ENCODE peak calls at places on chromosome 15, in seven cellular contexts. B, L, A, S, N, C and X are unnamed samples.

GRCh38 chr15:42919794-42920280 is 741 bp downstream of the TTBK2 start:
- DNase-seq in B (no peak), L (no peak), A (no peak), S (peak; percentile 38), N (no peak), C (peak; percentile 23), X (peak; percentile 21)

GRCh38 chr15:48427960-48428547 is 96.8 kb downstream of the DUT start:
- DNase-seq in B (no peak), L (no peak), A (no peak), S (peak; percentile 30), N (no peak), C (peak; percentile 72), X (no peak)

GRCh38 chr15:79595995-79596622 is 164.0 kb downstream of the MINAR1 start:
- DNase-seq in B (peak; percentile 24), L (no peak), A (peak; percentile 74), S (peak; percentile 84), N (peak; percentile 57), C (peak; percentile 73), X (peak; percentile 78)

GRCh38 chr15:57395292-57395691 is 19.0 kb downstream of the CGNL1 start:
- DNase-seq in B (no peak), L (no peak), A (no peak), S (peak; percentile 60), N (no peak), C (peak; percentile 57), X (no peak)

GRCh38 chr15:59594493-59594942 is 17.1 kb upstream of the GCNT3 start:
- DNase-seq in B (no peak), L (no peak), A (no peak), S (peak; percentile 68), N (no peak), C (peak; percentile 50), X (peak; percentile 48)

GRCh38 chr15:43274136-43274535 is 7.4 kb upstream of the TGM5 start:
- DNase-seq in B (peak; percentile 84), L (no peak), A (no peak), S (no peak), N (no peak), C (no peak), X (peak; percentile 81)

GRCh38 chr15:36251450-36251849 is 328.0 kb upstream of the CDIN1 start:
- DNase-seq in B (no peak), L (no peak), A (no peak), S (peak; percentile 4), N (no peak), C (peak; percentile 30), X (no peak)

GRCh38 chr15:52529289-52529929 is 729 bp upstream of the MYO5A start:
- DNase-seq in B (no peak), L (peak; percentile 17), A (peak; percentile 11), S (no peak), N (no peak), C (no peak), X (no peak)

GRCh38 chr15:38389924-38390542 is 63.9 kb upstream of the FAM98B start:
- DNase-seq in B (peak; percentile 87), L (peak; percentile 65), A (peak; percentile 44), S (peak; percentile 70), N (peak; percentile 57), C (peak; percentile 61), X (no peak)

GRCh38 chr15:93428135-93428534 is 339.1 kb upstream of the RGMA start:
- DNase-seq in B (no peak), L (no peak), A (no peak), S (no peak), N (no peak), C (no peak), X (no peak)

GRCh38 chr15:94747510-94747909 is 516.1 kb downstream of the MCTP2 start:
- DNase-seq in B (no peak), L (no peak), A (no peak), S (no peak), N (no peak), C (no peak), X (no peak)

GRCh38 chr15:78055923-78056713 is 21.4 kb downstream of the TBC1D2B start:
- DNase-seq in B (peak; percentile 69), L (no peak), A (no peak), S (no peak), N (no peak), C (no peak), X (peak; percentile 29)

GRCh38 chr15:48775556-48775955 is 35.3 kb downstream of the CEP152 start:
- DNase-seq in B (no peak), L (no peak), A (no peak), S (peak; percentile 21), N (no peak), C (no peak), X (no peak)

GRCh38 chr15:37636736-37637135 is 297.7 kb upstream of the TMCO5A start:
- DNase-seq in B (no peak), L (no peak), A (no peak), S (no peak), N (no peak), C (no peak), X (no peak)

GRCh38 chr15:51652084-51652668 is 29.1 kb upstream of the SCG3 start:
- DNase-seq in B (no peak), L (no peak), A (no peak), S (no peak), N (no peak), C (no peak), X (no peak)

GRCh38 chr15:63999177-63999576 is 47.1 kb downstream of the DAPK2 start:
- DNase-seq in B (no peak), L (no peak), A (no peak), S (no peak), N (no peak), C (peak; percentile 61), X (no peak)

GRCh38 chr15:51973220-51973619 is 1.6 kb upstream of the LEO1 start:
- DNase-seq in B (no peak), L (no peak), A (no peak), S (no peak), N (no peak), C (no peak), X (no peak)

GRCh38 chr15:90336705-90337141 is 15.4 kb upstream of the ZNF774 start:
- DNase-seq in B (no peak), L (no peak), A (no peak), S (no peak), N (peak; percentile 48), C (peak; percentile 15), X (no peak)
- H3K4me3 ChIP-seq in B (no peak overlapping the region), L (no peak overlapping the region), A (no peak overlapping the region), S (no peak overlapping the region), N (no peak overlapping the region), C (no peak overlapping the region), X (no peak overlapping the region)

DNA sequence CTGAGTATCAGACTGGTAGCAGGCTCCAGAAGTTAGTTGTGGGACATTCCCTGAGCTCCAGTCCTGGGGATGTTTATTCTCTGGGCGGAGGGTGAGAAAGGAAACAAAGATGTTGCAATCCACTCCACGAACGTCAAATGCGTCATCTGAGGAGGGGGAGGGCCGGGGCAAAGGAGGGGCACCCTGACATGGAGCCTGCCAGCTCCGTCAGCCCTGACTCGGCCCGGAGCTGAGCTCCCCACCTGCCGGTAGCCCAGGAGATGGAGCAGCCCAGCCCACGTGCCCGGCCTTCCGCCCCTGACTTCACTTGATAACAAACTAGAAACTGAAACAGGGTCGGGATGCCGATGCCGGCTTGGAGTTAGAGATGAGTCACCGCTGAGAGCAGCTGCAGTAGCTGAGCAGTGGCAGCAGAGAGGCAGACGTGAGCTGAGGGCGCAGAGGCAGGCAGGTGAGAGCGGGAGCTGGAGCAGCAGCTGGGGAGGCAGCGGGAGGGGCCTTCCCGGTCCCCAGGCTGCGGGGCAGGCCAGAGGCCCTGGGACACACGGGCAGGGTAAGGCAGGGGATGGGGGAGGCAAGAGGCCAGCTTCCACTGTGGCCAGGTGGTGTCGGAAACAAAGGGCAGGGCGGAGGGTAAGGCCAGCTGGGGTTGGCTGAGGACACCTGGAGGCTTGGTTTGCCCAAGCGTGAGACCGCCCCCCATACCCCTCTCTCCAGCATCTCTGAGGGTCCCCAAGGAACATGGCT is at the start of gene ISG20:
- DNase-seq in B (peak; percentile 96), L (peak; percentile 97), A (peak; percentile 49), S (peak; percentile 98), N (peak; percentile 97), C (peak; percentile 98), X (peak; percentile 94)
- H3K4me1 ChIP-seq in B (peaks cover 5% of the 10 kb centered on the region), L (peaks cover 6% of the 10 kb centered on the region), A (peaks cover 14% of the 10 kb centered on the region), S (no peaks in the 10 kb centered on the region), N (peaks cover 67% of the 10 kb centered on the region), C (peaks cover 11% of the 10 kb centered on the region), X (peaks cover 29% of the 10 kb centered on the region)

DNA sequence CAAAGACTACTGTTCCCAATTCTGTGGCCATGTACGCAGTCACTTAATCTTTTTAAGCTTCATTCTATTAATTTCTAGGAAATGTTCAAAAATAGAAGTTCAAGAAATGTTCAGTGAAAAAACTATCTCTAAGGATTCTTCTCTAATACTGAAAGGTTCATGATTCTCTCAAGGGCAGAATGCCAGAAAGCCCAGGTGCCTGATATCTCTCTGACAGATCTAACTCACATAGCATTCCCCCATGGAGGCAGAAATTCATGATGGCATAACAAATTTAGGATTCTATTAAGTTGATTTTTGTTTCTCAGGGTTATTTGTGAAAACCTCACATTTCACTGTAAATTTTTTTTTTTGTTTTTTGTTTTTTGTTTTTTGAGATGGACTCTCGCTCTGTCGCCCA is 17.5 kb downstream of the CHRM5 start:
- DNase-seq in B (no peak), L (no peak), A (no peak), S (no peak), N (no peak), C (peak; percentile 4), X (no peak)
- H3K4me3 ChIP-seq in B (no peak overlapping the region), L (no peak overlapping the region), A (no peak overlapping the region), S (no peak overlapping the region), N (no peak overlapping the region), C (no peak overlapping the region), X (no peak overlapping the region)

GRCh38 chr15:70753101-70753829 is 10.1 kb downstream of the UACA start:
- DNase-seq in B (no peak), L (no peak), A (no peak), S (no peak), N (no peak), C (no peak), X (no peak)

GRCh38 chr15:70754862-70755261 is 8.5 kb downstream of the UACA start:
- DNase-seq in B (no peak), L (no peak), A (no peak), S (no peak), N (no peak), C (no peak), X (no peak)

GRCh38 chr15:70752142-70752754 is 11.1 kb downstream of the UACA start:
- DNase-seq in B (peak; percentile 88), L (peak; percentile 39), A (no peak), S (peak; percentile 66), N (no peak), C (peak; percentile 41), X (no peak)

GRCh38 chr15:70748281-70748747 is 15.0 kb downstream of the UACA start:
- DNase-seq in B (peak; percentile 87), L (peak; percentile 34), A (no peak), S (no peak), N (no peak), C (peak; percentile 37), X (no peak)

GRCh38 chr15:70750203-70750869 is 13.0 kb downstream of the UACA start:
- DNase-seq in B (no peak), L (no peak), A (no peak), S (no peak), N (no peak), C (no peak), X (no peak)
- H3K4me1 ChIP-seq in B (peaks cover 18% of the 10 kb centered on the region), L (no peaks in the 10 kb centered on the region), A (no peaks in the 10 kb centered on the region), S (peaks cover 27% of the 10 kb centered on the region), N (peaks cover 35% of the 10 kb centered on the region), C (peaks cover 6% of the 10 kb centered on the region), X (no peaks in the 10 kb centered on the region)

DNA sequence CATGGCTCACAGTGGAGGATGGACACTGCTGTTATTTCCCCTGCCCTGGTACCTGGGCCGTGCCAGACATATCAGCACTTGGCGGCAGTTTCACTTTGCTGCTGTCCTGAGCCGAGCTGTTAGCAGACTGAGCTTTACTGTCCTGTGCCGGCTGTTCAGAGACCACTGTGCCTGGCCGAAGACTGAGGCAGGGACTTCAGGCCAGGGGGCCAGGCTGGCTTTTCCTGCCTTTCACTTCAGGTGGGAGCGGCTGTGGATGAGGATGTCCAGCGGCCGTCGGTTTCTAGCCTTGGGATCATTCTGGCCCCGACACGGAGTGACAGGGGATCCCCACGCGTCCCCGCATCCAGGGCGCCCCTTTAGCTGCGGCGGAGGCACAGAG is 1.0 kb downstream of the ATP10A start:
- DNase-seq in B (peak; percentile 54), L (no peak), A (no peak), S (no peak), N (no peak), C (peak; percentile 5), X (no peak)
- H3K4me3 ChIP-seq in B (peak overlapping the region; percentile 52), L (peak overlapping the region; percentile 47), A (peak overlapping the region; percentile 79), S (no peak overlapping the region), N (peak overlapping the region; percentile 70), C (peak overlapping the region; percentile 49), X (no peak overlapping the region)